ENCODE peak calls at places on chromosomes 1 and 21, in seven cellular contexts. R, S, Y, K, X, D and M are unnamed samples.

GRCh38 chr1:157773723-157774350 is 3.1 kb downstream of the FCRL2 start:
- DNase-seq in R (no peak), S (peak; percentile 11), Y (peak; percentile 27), K (no peak), X (no peak), D (peak; percentile 3), M (peak; percentile 7)

GRCh38 chr1:206753141-206753540 is 17.4 kb upstream of the IL19 start:
- DNase-seq in R (no peak), S (no peak), Y (no peak), K (no peak), X (no peak), D (no peak), M (no peak)

GRCh38 chr1:224433671-224434446 is 738 bp downstream of the WDR26 start:
- DNase-seq in R (peak; percentile 63), S (peak; percentile 42), Y (no peak), K (no peak), X (peak; percentile 59), D (no peak), M (no peak)

GRCh38 chr1:168693872-168694238 is 35.2 kb downstream of the DPT start:
- DNase-seq in R (no peak), S (no peak), Y (no peak), K (no peak), X (no peak), D (no peak), M (no peak)

GRCh38 chr1:180188103-180188506 is 33.4 kb downstream of the QSOX1 start:
- DNase-seq in R (peak; percentile 87), S (peak; percentile 68), Y (peak; percentile 53), K (no peak), X (peak; percentile 81), D (peak; percentile 41), M (peak; percentile 50)

GRCh38 chr1:218524526-218524925 is 179.4 kb downstream of the TGFB2 start:
- DNase-seq in R (no peak), S (no peak), Y (no peak), K (no peak), X (no peak), D (no peak), M (no peak)

GRCh38 chr1:161727343-161727924 is 6.1 kb downstream of the FCRLB start:
- DNase-seq in R (no peak), S (no peak), Y (no peak), K (no peak), X (no peak), D (no peak), M (no peak)

GRCh38 chr1:164479242-164479641 is 79.7 kb upstream of the PBX1 start:
- DNase-seq in R (peak; percentile 21), S (no peak), Y (no peak), K (no peak), X (no peak), D (no peak), M (no peak)

GRCh38 chr1:230132758-230133157 is 65.7 kb downstream of the GALNT2 start:
- DNase-seq in R (no peak), S (no peak), Y (no peak), K (no peak), X (no peak), D (no peak), M (no peak)

GRCh38 chr1:18530567-18531502 is 50.1 kb downstream of the KLHDC7A start:
- DNase-seq in R (peak; percentile 35), S (peak; percentile 76), Y (no peak), K (no peak), X (peak; percentile 48), D (peak; percentile 21), M (no peak)

GRCh38 chr21:17128132-17128531 is 384.7 kb upstream of the CXADR start:
- DNase-seq in R (no peak), S (no peak), Y (no peak), K (no peak), X (no peak), D (no peak), M (no peak)

GRCh38 chr1:55369474-55369873 is 154.3 kb upstream of the USP24 start:
- DNase-seq in R (no peak), S (no peak), Y (no peak), K (no peak), X (no peak), D (no peak), M (no peak)

GRCh38 chr1:36183309-36183856 is 27.4 kb downstream of the MAP7D1 start:
- DNase-seq in R (no peak), S (no peak), Y (no peak), K (no peak), X (no peak), D (no peak), M (no peak)

GRCh38 chr1:231180034-231180433 is 18.2 kb downstream of the TRIM67 start:
- DNase-seq in R (no peak), S (no peak), Y (no peak), K (no peak), X (no peak), D (no peak), M (no peak)

GRCh38 chr1:162222735-162223134 is 153.2 kb downstream of the NOS1AP start:
- DNase-seq in R (no peak), S (no peak), Y (no peak), K (no peak), X (no peak), D (no peak), M (no peak)

GRCh38 chr1:8374356-8374755 is 56.4 kb downstream of the SLC45A1 start:
- DNase-seq in R (no peak), S (no peak), Y (no peak), K (no peak), X (no peak), D (no peak), M (no peak)

GRCh38 chr1:37944091-37944763 is 2.6 kb downstream of the INPP5B start:
- DNase-seq in R (no peak), S (no peak), Y (no peak), K (no peak), X (no peak), D (no peak), M (no peak)

GRCh38 chr1:59417406-59417805 is 120.5 kb downstream of the FGGY start:
- DNase-seq in R (no peak), S (no peak), Y (no peak), K (no peak), X (no peak), D (no peak), M (no peak)

GRCh38 chr1:45442272-45442671 is 48.7 kb downstream of the TESK2 start:
- DNase-seq in R (no peak), S (no peak), Y (no peak), K (no peak), X (no peak), D (no peak), M (no peak)

GRCh38 chr1:176802316-176802715 is 339.3 kb downstream of the PAPPA2 start:
- DNase-seq in R (no peak), S (no peak), Y (no peak), K (no peak), X (no peak), D (no peak), M (no peak)

GRCh38 chr1:17791055-17791390 is 35.9 kb downstream of the ACTL8 start:
- DNase-seq in R (no peak), S (no peak), Y (no peak), K (no peak), X (no peak), D (no peak), M (no peak)

GRCh38 chr1:14880456-14881316 is 272.9 kb upstream of the TMEM51 start:
- DNase-seq in R (no peak), S (no peak), Y (no peak), K (no peak), X (no peak), D (no peak), M (no peak)
- TF ChIP-seq POLR2AphosphoS5 in R (no peak), S (no peak), Y (no peak), K (no peak), X (no peak), D (no peak), M (no peak)

GRCh38 chr1:67627336-67627735 is 57.7 kb upstream of the GADD45A start:
- DNase-seq in R (no peak), S (no peak), Y (no peak), K (no peak), X (no peak), D (no peak), M (no peak)

GRCh38 chr1:67632356-67632755 is 52.6 kb upstream of the GADD45A start:
- DNase-seq in R (no peak), S (no peak), Y (no peak), K (no peak), X (peak; percentile 28), D (no peak), M (no peak)

GRCh38 chr1:67627906-67628305 is 57.1 kb upstream of the GADD45A start:
- DNase-seq in R (no peak), S (no peak), Y (no peak), K (no peak), X (no peak), D (no peak), M (no peak)

GRCh38 chr1:67630438-67631045 is 54.5 kb upstream of the GADD45A start:
- DNase-seq in R (no peak), S (no peak), Y (no peak), K (no peak), X (peak; percentile 6), D (no peak), M (no peak)

GRCh38 chr1:67629370-67630075 is 55.5 kb upstream of the GADD45A start:
- DNase-seq in R (no peak), S (no peak), Y (no peak), K (no peak), X (no peak), D (no peak), M (no peak)
- TF ChIP-seq TAF1 in R (no peak), S (no peak), Y (no peak), K (no peak), X (no peak), D (no peak), M (no peak)

DNA sequence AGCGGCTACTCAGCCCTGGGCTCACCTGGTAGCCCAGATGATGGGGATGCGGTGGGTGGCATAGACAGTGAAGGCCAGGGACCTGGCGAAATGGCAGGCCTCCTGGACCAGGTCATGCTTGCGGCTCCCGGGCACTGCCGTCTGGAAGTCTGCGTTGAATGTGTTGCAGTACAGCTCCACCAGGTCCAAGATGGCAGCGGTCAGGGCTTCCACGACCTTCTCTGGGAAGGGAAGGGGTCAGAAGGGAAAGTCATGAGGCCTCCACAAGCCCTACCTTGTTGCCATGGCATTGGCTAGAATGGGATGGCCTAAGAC is 38.8 kb downstream of the PIK3C2B start:
- DNase-seq in R (no peak), S (no peak), Y (no peak), K (no peak), X (no peak), D (no peak), M (no peak)
- TF ChIP-seq POLR2AphosphoS5 in R (no peak), S (no peak), Y (no peak), K (no peak), X (no peak), D (no peak), M (no peak)

DNA sequence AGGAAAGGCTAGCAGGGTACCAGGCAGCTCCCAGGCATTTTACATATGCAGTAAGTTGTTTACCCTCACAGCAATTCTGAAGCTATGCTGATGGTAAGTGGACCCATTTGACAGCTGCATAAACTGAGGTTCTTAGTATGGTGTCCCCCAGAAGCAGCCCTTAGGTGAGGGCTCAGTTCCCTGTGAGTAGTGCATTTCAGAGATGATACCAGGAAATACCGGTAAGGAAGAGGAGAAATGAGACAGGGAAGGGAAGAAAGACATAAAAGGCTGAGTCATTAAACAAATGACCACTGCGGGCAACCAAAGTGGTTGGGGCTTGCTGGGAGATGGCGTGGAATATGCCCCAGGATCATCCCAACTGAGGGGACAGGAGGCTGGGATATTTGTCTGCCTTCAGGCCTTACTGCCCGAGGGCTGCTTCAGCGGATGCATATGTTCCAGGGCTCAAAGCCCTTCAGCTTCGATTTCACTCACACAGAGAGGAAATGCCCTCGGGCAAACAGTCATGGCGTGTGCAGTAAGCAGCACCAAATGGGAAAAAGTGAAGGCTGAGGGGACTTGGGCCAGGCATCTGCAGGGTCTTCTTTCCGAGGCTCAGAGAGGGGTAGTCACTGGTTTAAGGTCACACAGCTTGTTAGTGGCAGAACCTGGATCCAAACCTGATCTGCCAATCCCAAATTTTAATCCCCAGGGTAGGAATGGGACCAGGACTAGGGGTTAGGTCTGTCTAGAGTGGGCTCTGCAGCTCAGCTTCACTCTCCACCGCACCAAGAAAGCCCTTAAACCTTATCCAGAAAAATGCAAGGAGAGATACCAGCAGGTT is 133.7 kb upstream of the RUNX3 start:
- DNase-seq in R (no peak), S (no peak), Y (no peak), K (no peak), X (no peak), D (no peak), M (no peak)
- TF ChIP-seq TAF1 in R (no peak), S (no peak), Y (no peak), K (no peak), X (no peak), D (no peak), M (no peak)